ENCODE peak calls at places on chromosomes 7 and 10, in eight cellular contexts. M is skeletal muscle cell; H is HFF-Myc; S is activated CD4-positive, alpha-beta T cell treated with anti-CD3 and anti-CD28 coated beads for 48 hours; D is fibroblast of mammary gland; V is nephron progenitor cell; O is NCI-H1930; N is RWPE2. Q is an unnamed sample.

GRCh38 chr10:6520138-6520537 is 59.9 kb downstream of the PRKCQ start:
- DNase-seq in S (no peak), M (no peak), H (no peak), O (no peak), V (no peak), N (no peak), D (no peak), Q (no peak)

GRCh38 chr7:91683823-91684222 is 196.7 kb downstream of the MTERF1 start:
- DNase-seq in V (no peak), O (no peak), H (peak), D (peak), M (peak), N (no peak), S (no peak), Q (peak)

GRCh38 chr10:73874267-73875138 is at the start of gene CAMK2G:
- DNase-seq in S (peak), V (peak), O (peak), N (peak), D (peak), H (no peak), M (peak), Q (no peak)

GRCh38 chr10:93150289-93150688 is 76.6 kb downstream of the CYP26A1 start:
- DNase-seq in V (no peak), D (peak), N (no peak), S (peak), M (no peak), H (no peak), O (no peak), Q (no peak)

GRCh38 chr7:2522780-2523433 is 3.3 kb downstream of the LFNG start:
- DNase-seq in D (peak), H (no peak), V (no peak), O (no peak), M (no peak), N (peak), S (peak), Q (no peak)

GRCh38 chr10:15630353-15630752 is 89.4 kb downstream of the ITGA8 start:
- DNase-seq in N (no peak), M (no peak), O (no peak), D (no peak), H (no peak), V (no peak), S (no peak), Q (no peak)

GRCh38 chr7:106848851-106849442 is 16.1 kb upstream of the PIK3CG start:
- DNase-seq in O (no peak), M (peak), D (peak), V (no peak), H (peak), N (no peak), S (no peak), Q (peak)

GRCh38 chr10:32065871-32066270 is 9.6 kb upstream of the KIF5B start:
- DNase-seq in H (no peak), V (no peak), N (no peak), M (peak), D (peak), O (no peak), S (no peak), Q (peak)

GRCh38 chr10:5014936-5015335 is 11.3 kb upstream of the AKR1C2 start:
- DNase-seq in S (no peak), D (peak), V (no peak), O (no peak), H (no peak), M (no peak), N (no peak), Q (no peak)

GRCh38 chr10:94578790-94579189 is 33.2 kb downstream of the HELLS start:
- DNase-seq in V (no peak), O (no peak), N (no peak), S (no peak), D (no peak), M (no peak), H (no peak), Q (no peak)

GRCh38 chr7:76280408-76280807 is 22.1 kb upstream of the HSPB1 start:
- DNase-seq in H (no peak), S (no peak), D (no peak), O (no peak), M (no peak), N (no peak), V (peak), Q (no peak)

GRCh38 chr10:91672021-91672608 is 39.2 kb upstream of the PPP1R3C start:
- DNase-seq in D (peak), N (no peak), O (no peak), S (no peak), M (peak), V (peak), H (peak), Q (peak)

GRCh38 chr7:45718464-45719330 is 144.5 kb downstream of the ADCY1 start:
- DNase-seq in O (no peak), N (no peak), D (no peak), V (no peak), S (no peak), H (no peak), M (no peak), Q (peak)

GRCh38 chr7:75639071-75639892 is 99.5 kb downstream of the HIP1 start:
- DNase-seq in N (no peak), O (peak), H (no peak), M (no peak), V (peak), S (peak), D (peak), Q (no peak)

GRCh38 chr10:43377393-43377883 is 6.0 kb downstream of the FXYD4 start:
- DNase-seq in H (no peak), V (peak), O (no peak), D (no peak), M (no peak), N (no peak), S (no peak), Q (no peak)

GRCh38 chr10:930415-931325 is 835 bp downstream of the LARP4B start:
- DNase-seq in D (peak), V (peak), N (no peak), H (no peak), M (no peak), O (no peak), S (peak), Q (peak)

GRCh38 chr7:119964640-119965542 is 308.1 kb upstream of the KCND2 start:
- DNase-seq in V (no peak), O (no peak), N (no peak), M (no peak), D (peak), S (no peak), H (no peak), Q (no peak)

GRCh38 chr7:82926477-82926876 is 236.2 kb downstream of the PCLO start:
- DNase-seq in S (no peak), V (no peak), O (no peak), H (no peak), M (no peak), D (no peak), N (no peak), Q (no peak)

GRCh38 chr10:29238531-29239080 is 50.3 kb upstream of the LYZL1 start:
- DNase-seq in O (no peak), M (no peak), D (no peak), V (no peak), H (no peak), S (no peak), N (no peak), Q (no peak)

Q was measured in AG04449.